ENCODE peak calls at places on chromosomes 7 and 10, in six cellular contexts. X, U, D, J, Z and R are unnamed samples.
A peak's percentile ranks its signal among the peaks of the same experiment; 100 is the strongest.

GRCh38 chr10:58414270-58415041 is 29.2 kb downstream of the TFAM start:
- DNase-seq in Z (no peak), X (peak; percentile 11), U (no peak), J (no peak), D (peak; percentile 80), R (no peak)

GRCh38 chr7:87056346-87056745 is 3.1 kb downstream of the ELAPOR2 start:
- DNase-seq in D (no peak), Z (no peak), X (no peak), J (no peak), U (no peak), R (no peak)

GRCh38 chr7:2315787-2316186 is 1.5 kb upstream of the SNX8 start:
- DNase-seq in J (no peak), Z (no peak), D (no peak), X (no peak), U (no peak), R (no peak)

GRCh38 chr7:1853619-1854520 is 183.8 kb downstream of the ELFN1 start:
- DNase-seq in U (peak; percentile 75), D (no peak), J (no peak), Z (no peak), X (no peak), R (no peak)

GRCh38 chr10:96218826-96219225 is 52.5 kb downstream of the BLNK start:
- DNase-seq in J (no peak), Z (no peak), X (no peak), U (no peak), D (no peak), R (no peak)

GRCh38 chr10:33247221-33247907 is 87.1 kb downstream of the NRP1 start:
- DNase-seq in J (no peak), X (no peak), U (no peak), D (no peak), Z (no peak), R (no peak)

GRCh38 chr10:95297402-95297801 is 6.6 kb upstream of the PDLIM1 start:
- DNase-seq in D (no peak), X (no peak), Z (no peak), U (no peak), J (no peak), R (peak; percentile 44)

GRCh38 chr10:43417950-43418768 is 9.2 kb upstream of the HNRNPF start:
- DNase-seq in X (no peak), D (no peak), Z (peak; percentile 78), U (no peak), J (no peak), R (peak; percentile 77)

GRCh38 chr10:93666030-93666429 is 36.4 kb downstream of the FRA10AC1 start:
- DNase-seq in Z (no peak), J (no peak), U (no peak), D (no peak), X (no peak), R (no peak)

GRCh38 chr7:916291-916941 is 38.1 kb downstream of the ADAP1 start:
- DNase-seq in X (no peak), U (no peak), Z (no peak), J (no peak), D (no peak), R (no peak)

GRCh38 chr10:130938051-130938450 is 373.5 kb downstream of the TCERG1L start:
- DNase-seq in J (no peak), X (no peak), D (no peak), U (no peak), Z (no peak), R (no peak)

GRCh38 chr10:131636116-131636515 is 264.7 kb upstream of the PPP2R2D start:
- DNase-seq in X (no peak), U (no peak), D (no peak), Z (no peak), J (no peak), R (no peak)

GRCh38 chr7:38907066-38907465 is 1.9 kb downstream of the VPS41 start:
- DNase-seq in X (no peak), D (no peak), U (no peak), Z (no peak), J (no peak), R (no peak)

GRCh38 chr7:38903057-38903456 is 5.9 kb downstream of the VPS41 start:
- DNase-seq in J (no peak), Z (no peak), D (no peak), X (no peak), U (no peak), R (no peak)

GRCh38 chr7:38905026-38905759 is 3.8 kb downstream of the VPS41 start:
- DNase-seq in U (no peak), D (peak; percentile 49), Z (peak; percentile 12), X (no peak), J (no peak), R (peak; percentile 72)

GRCh38 chr7:38902443-38902842 is 6.5 kb downstream of the VPS41 start:
- DNase-seq in X (no peak), Z (no peak), J (no peak), U (no peak), D (no peak), R (no peak)
- TF ChIP-seq CTCF in X (no peak), Z (no peak), J (no peak), U (no peak), D (no peak), R (no peak)

DNA sequence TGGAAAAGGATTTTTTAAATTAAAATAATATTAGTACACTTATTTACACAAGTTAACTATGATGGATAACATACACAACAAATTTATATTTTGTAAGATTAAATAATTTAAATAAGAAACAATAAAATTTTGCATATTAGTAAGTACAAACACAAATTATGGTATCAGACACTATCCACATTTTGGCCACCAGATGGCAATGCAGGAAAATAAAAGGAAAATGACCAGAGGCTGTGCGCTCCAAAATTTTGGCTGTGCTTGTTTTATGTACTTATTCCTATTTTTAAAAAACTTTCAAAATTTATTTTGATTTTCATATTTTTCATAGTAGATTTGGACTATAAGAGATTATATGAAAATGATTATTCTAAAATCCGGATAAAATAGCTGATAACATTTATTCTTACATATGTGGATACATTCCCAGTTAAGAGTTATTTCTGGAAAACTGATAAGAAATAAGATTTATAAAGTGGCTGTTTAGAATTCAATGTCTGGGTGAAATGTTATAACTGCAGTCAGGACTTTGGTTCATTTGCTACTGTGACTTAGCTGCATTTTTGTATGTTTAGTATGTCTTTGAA is 274.7 kb upstream of the HGF start:
- DNase-seq in Z (no peak), U (peak; percentile 45), X (peak; percentile 76), D (peak; percentile 58), J (peak; percentile 54), R (peak; percentile 8)
- TF ChIP-seq CTCF in Z (peak; percentile 41), U (peak; percentile 70), X (peak; percentile 58), D (peak; percentile 78), J (peak; percentile 64), R (peak; percentile 41)

GRCh38 chr10:30763933-30764332 is 134.4 kb upstream of the LYZL2 start:
- DNase-seq in J (no peak), X (no peak), Z (no peak), D (no peak), U (no peak), R (no peak)

GRCh38 chr10:30762620-30763019 is 133.1 kb upstream of the LYZL2 start:
- DNase-seq in D (no peak), Z (no peak), U (no peak), X (no peak), J (no peak), R (no peak)

GRCh38 chr10:30765611-30766010 is 136.1 kb upstream of the LYZL2 start:
- DNase-seq in D (no peak), J (no peak), X (no peak), Z (no peak), U (no peak), R (no peak)

GRCh38 chr10:30769361-30769760 is 139.8 kb upstream of the LYZL2 start:
- DNase-seq in J (no peak), X (no peak), D (no peak), U (no peak), Z (no peak), R (no peak)

DNA sequence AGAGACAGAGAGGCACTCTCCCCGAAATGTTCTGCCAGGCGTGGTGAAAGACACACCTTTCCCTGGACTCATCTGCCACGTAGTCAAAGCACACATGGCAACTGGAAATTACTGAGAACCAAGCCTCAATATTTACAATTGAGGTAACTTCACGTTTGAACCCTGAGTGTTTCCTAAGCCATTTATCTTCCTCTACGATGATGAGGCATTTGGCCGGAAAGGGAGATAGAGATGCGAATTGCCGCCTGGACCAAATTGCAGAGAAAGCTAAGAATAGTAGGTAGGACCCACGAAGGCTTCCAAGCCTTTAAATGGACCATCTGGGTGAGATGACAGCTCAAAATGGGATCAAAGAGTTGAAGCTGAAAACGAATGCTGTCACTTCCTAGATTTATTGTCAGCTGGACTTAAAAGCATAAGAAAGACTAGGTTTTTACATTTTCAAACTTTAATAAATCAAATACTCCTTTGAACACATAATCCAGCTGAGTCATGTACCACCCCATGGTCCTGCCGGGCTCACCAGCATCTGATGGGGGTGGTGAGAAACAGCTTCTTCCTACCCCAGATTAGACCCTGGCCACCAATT is 135.6 kb upstream of the LYZL2 start:
- DNase-seq in D (no peak), Z (no peak), J (no peak), X (no peak), U (no peak), R (no peak)
- TF ChIP-seq CTCF in D (no peak), Z (no peak), J (no peak), X (no peak), U (no peak), R (no peak)

DNA sequence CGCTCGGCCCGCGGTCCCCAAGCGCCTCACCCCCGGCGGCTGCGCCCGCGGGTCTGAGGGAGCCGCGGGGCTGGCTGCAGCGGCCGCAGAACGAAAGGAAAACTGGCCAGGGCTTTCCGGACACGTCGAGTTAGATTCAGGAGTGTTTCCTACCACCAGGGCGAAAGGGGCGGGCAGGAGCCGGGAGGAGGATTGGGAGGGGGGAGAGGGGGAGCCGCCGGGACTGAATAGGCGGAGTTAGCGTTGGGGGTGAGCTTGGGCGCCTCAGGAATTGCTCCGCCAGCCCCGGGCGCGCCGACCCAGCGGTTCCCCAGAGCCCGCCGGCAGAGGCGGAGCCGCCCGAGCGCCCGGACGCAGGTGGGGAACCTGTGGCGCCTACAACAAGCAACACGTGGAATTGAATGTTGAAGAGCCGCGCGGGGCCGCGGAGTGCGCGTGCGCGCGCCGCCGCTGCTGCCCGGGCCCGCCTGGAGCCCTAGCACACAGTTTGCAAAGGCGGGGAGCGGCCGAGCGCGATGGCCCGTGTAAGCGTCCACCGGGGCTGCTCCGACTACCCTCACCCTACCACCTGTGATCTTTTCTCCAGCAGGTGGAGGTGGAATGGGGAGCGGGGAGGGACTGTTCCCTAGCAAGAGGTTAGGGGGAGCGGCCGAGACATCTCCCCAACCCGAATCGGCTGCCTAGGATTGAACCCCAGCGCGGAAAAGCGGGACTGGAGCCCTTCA is at the start of gene CADPS2:
- DNase-seq in Z (peak; percentile 52), X (peak; percentile 70), D (peak; percentile 36), U (peak; percentile 92), J (no peak), R (peak; percentile 75)
- TF ChIP-seq CTCF in Z (no peak), X (peak; percentile 34), D (peak; percentile 3), U (no peak), J (no peak), R (no peak)

GRCh38 chr7:26368542-26368941 is 76.9 kb downstream of the SNX10 start:
- DNase-seq in J (no peak), D (peak; percentile 23), Z (no peak), U (no peak), X (no peak), R (no peak)
- TF ChIP-seq CTCF in J (peak; percentile 10), D (no peak), Z (no peak), U (peak; percentile 35), X (no peak), R (no peak)